ENCODE peak calls at places on chromosomes 6 and 20, in ten cellular contexts. O, H, K, J, C, V, N, Y, X and B are unnamed samples.

GRCh38 chr6:29651413-29652197 is 5.3 kb upstream of the MOG start:
- DNase-seq in C (no peak), V (no peak), K (peak; percentile 53), X (no peak), N (peak; percentile 45), H (peak; percentile 34), J (no peak), O (no peak), Y (no peak), B (peak; percentile 43)

GRCh38 chr6:3987072-3987471 is 91.9 kb downstream of the FAM217A start:
- DNase-seq in N (no peak), J (no peak), H (no peak), O (no peak), X (no peak), V (no peak), K (no peak), Y (no peak), C (peak; percentile 23), B (no peak)

GRCh38 chr6:108274546-108274945 is 13.7 kb upstream of the SNX3 start:
- DNase-seq in Y (no peak), K (no peak), J (no peak), O (no peak), V (no peak), H (no peak), C (no peak), N (no peak), X (no peak), B (no peak)

GRCh38 chr6:105272783-105273182 is 93.0 kb upstream of the POPDC3 start:
- DNase-seq in J (no peak), K (no peak), N (peak; percentile 15), V (no peak), Y (no peak), X (no peak), O (no peak), H (peak; percentile 6), C (peak; percentile 38), B (no peak)

GRCh38 chr20:47357296-47358051 is 975 bp upstream of the ZMYND8 start:
- DNase-seq in X (peak; percentile 49), N (peak; percentile 93), Y (peak; percentile 77), V (peak; percentile 83), H (peak; percentile 79), C (peak; percentile 76), J (peak; percentile 84), O (peak; percentile 61), K (peak; percentile 83), B (peak; percentile 90)

GRCh38 chr6:80197474-80197873 is 91.0 kb downstream of the BCKDHB start:
- DNase-seq in O (no peak), V (no peak), N (peak; percentile 34), X (no peak), J (peak; percentile 24), C (no peak), K (peak; percentile 83), Y (no peak), H (peak; percentile 3), B (no peak)

GRCh38 chr20:34971038-34971872 is 15.6 kb downstream of the MYH7B start:
- DNase-seq in Y (no peak), X (no peak), H (no peak), N (no peak), J (no peak), K (no peak), C (no peak), O (no peak), V (no peak), B (no peak)

GRCh38 chr6:15962449-15962764 is 166.5 kb upstream of the MYLIP start:
- DNase-seq in X (no peak), O (no peak), C (no peak), H (no peak), K (peak; percentile 42), Y (no peak), N (no peak), J (peak; percentile 74), V (no peak), B (no peak)

GRCh38 chr6:145093226-145093625 is 642.1 kb downstream of the EPM2A start:
- DNase-seq in C (no peak), H (no peak), Y (no peak), O (no peak), V (no peak), K (no peak), N (no peak), X (no peak), J (no peak), B (no peak)

GRCh38 chr20:10467985-10468845 is 33.1 kb downstream of the SLX4IP start:
- DNase-seq in H (no peak), X (no peak), Y (no peak), N (no peak), K (peak; percentile 31), V (no peak), C (no peak), O (no peak), J (no peak), B (no peak)

GRCh38 chr6:159879829-159880228 is 11.0 kb upstream of the MAS1 start:
- DNase-seq in K (no peak), C (no peak), N (no peak), H (no peak), Y (no peak), J (no peak), O (no peak), V (no peak), X (no peak), B (no peak)